ENCODE peak calls at places on chromosome 4, in ten cellular contexts. A is ACHN; X is stimulated activated CD4-positive, alpha-beta T cell treated with anti-CD3 and anti-CD28 coated beads, TNF-alpha, amount 100 ng/mL, for 1 hour; N is T-helper 2 cell; Q is lung; O is effector memory CD4-positive, alpha-beta T cell; H is DMS 273 treated with DMSO at 0.1 percent for 48 hours; B is naive thymus-derived CD8-positive, alpha-beta T cell; L is amygdala; U is AG09319. W is an unnamed sample.
A peak's percentile ranks its signal among the peaks of the same experiment; 100 is the strongest.

GRCh38 chr4:136927172-136927571 is 605.1 kb downstream of the PCDH18 start:
- DNase-seq in X (no peak), B (no peak), O (no peak), H (no peak), A (peak; percentile 81), Q (no peak), U (no peak), N (no peak), L (no peak), W (no peak)

GRCh38 chr4:122576261-122577188 is 44.3 kb downstream of the IL21 start:
- DNase-seq in B (peak; percentile 12), L (no peak), X (no peak), A (peak; percentile 57), Q (no peak), U (peak; percentile 11), O (no peak), N (no peak), H (no peak), W (no peak)

GRCh38 chr4:11355224-11355623 is 73.5 kb downstream of the HS3ST1 start:
- DNase-seq in A (no peak), Q (no peak), H (no peak), L (no peak), N (no peak), B (no peak), U (no peak), O (no peak), X (no peak), W (no peak)

GRCh38 chr4:159966741-159967140 is 863.9 kb downstream of the RAPGEF2 start:
- DNase-seq in B (no peak), Q (no peak), U (no peak), H (no peak), A (no peak), L (no peak), O (no peak), X (no peak), N (no peak), W (no peak)

GRCh38 chr4:10115657-10116624 is 658 bp downstream of the WDR1 start:
- DNase-seq in O (peak; percentile 65), L (no peak), N (peak; percentile 60), H (no peak), A (peak; percentile 65), B (peak; percentile 72), Q (peak; percentile 66), X (no peak), U (no peak), W (peak; percentile 70)

GRCh38 chr4:175090116-175090515 is 172.0 kb downstream of the ADAM29 start:
- DNase-seq in U (no peak), A (no peak), B (no peak), X (no peak), Q (no peak), O (no peak), L (no peak), N (no peak), H (no peak), W (no peak)

GRCh38 chr4:86640469-86640868 is 46.4 kb downstream of the PTPN13 start:
- DNase-seq in N (no peak), Q (no peak), A (no peak), U (no peak), H (no peak), B (no peak), O (no peak), X (no peak), L (no peak), W (no peak)

GRCh38 chr4:125666635-125667034 is 351.9 kb downstream of the FAT4 start:
- DNase-seq in Q (no peak), H (no peak), O (no peak), A (no peak), X (no peak), B (no peak), L (no peak), U (no peak), N (no peak), W (no peak)

GRCh38 chr4:73193659-73194058 is 64.9 kb downstream of the ANKRD17 start:
- DNase-seq in N (no peak), X (no peak), O (no peak), A (no peak), U (no peak), Q (no peak), H (no peak), B (no peak), L (no peak), W (no peak)

GRCh38 chr4:173168396-173169177 is at the start of gene GALNT7:
- DNase-seq in U (no peak), A (peak; percentile 81), Q (peak; percentile 79), B (peak; percentile 62), O (peak; percentile 50), H (peak; percentile 24), X (peak; percentile 13), L (no peak), N (peak; percentile 48), W (peak; percentile 60)

GRCh38 chr4:84648863-84649647 is 66.1 kb downstream of the CDS1 start:
- DNase-seq in B (no peak), O (no peak), H (no peak), U (no peak), L (no peak), X (no peak), Q (peak; percentile 56), A (no peak), N (no peak), W (no peak)

GRCh38 chr4:38774181-38774580 is 8.6 kb downstream of the TLR10 start:
- DNase-seq in O (no peak), A (no peak), U (no peak), Q (no peak), X (no peak), L (no peak), H (no peak), B (no peak), N (no peak), W (no peak)

GRCh38 chr4:185167205-185167604 is 24.1 kb downstream of the SLC25A4 start:
- DNase-seq in X (no peak), H (no peak), O (no peak), U (no peak), Q (no peak), A (no peak), L (no peak), B (no peak), N (no peak), W (no peak)

GRCh38 chr4:159012381-159012780 is 90.5 kb upstream of the RAPGEF2 start:
- DNase-seq in H (no peak), U (no peak), B (no peak), O (no peak), L (no peak), X (no peak), Q (no peak), N (no peak), A (peak; percentile 61), W (no peak)

GRCh38 chr4:56640907-56641493 is 40.1 kb downstream of the HOPX start:
- DNase-seq in B (no peak), A (no peak), U (no peak), N (no peak), Q (no peak), O (no peak), L (no peak), H (no peak), X (no peak), W (no peak)

GRCh38 chr4:183118585-183118984 is 19.5 kb downstream of the WWC2 start:
- DNase-seq in O (no peak), X (no peak), U (peak; percentile 22), A (peak; percentile 93), N (no peak), B (no peak), L (no peak), H (no peak), Q (no peak), W (no peak)

W was measured in B cell.